ENCODE peak calls at places on chromosomes 3 and 15, in ten cellular contexts. B is transverse colon, Y is ovary, Q is HepG2, G is stomach, Z is SK-N-SH, M is GM12878, T is tibial nerve, L is K562, X is sigmoid colon. S is an unnamed sample. For H3K36me3, the result is how much of the 10 kb centered on the place peaks cover.

GRCh38 chr3:109432833-109433232 is 95.5 kb upstream of the DPPA4 start:
- DNase-seq in B (no peak), Y (no peak), Q (no peak), G (no peak), Z (no peak), M (no peak), T (no peak), L (no peak), X (no peak), S (no peak)

GRCh38 chr3:8458235-8458634 is 43.4 kb upstream of the LMCD1 start:
- DNase-seq in B (no peak), Y (no peak), Q (no peak), G (no peak), Z (no peak), M (no peak), T (no peak), L (no peak), X (no peak), S (no peak)

GRCh38 chr15:25543156-25543555 is 104.3 kb upstream of the UBE3A start:
- DNase-seq in B (peak), Y (no peak), Q (no peak), G (no peak), Z (peak), M (no peak), T (peak), L (no peak), X (peak), S (no peak)

GRCh38 chr15:89932880-89933279 is 20.1 kb upstream of the ARPIN start:
- DNase-seq in B (no peak), Y (no peak), Q (no peak), G (no peak), Z (no peak), M (no peak), T (no peak), L (no peak), X (no peak), S (no peak)

GRCh38 chr3:74592359-74592758 is 22.1 kb downstream of the CNTN3 start:
- DNase-seq in B (no peak), Y (no peak), Q (no peak), G (no peak), Z (no peak), M (no peak), T (no peak), L (no peak), X (no peak), S (no peak)

GRCh38 chr3:151362798-151363197 is 21.8 kb downstream of the P2RY12 start:
- DNase-seq in B (no peak), Y (no peak), Q (no peak), G (no peak), Z (no peak), M (no peak), T (no peak), L (no peak), X (no peak), S (peak)

GRCh38 chr3:193053031-193053430 is 135.4 kb upstream of the MB21D2 start:
- DNase-seq in B (no peak), Y (no peak), Q (no peak), G (no peak), Z (no peak), M (no peak), T (no peak), L (no peak), X (no peak), S (no peak)

GRCh38 chr3:46670000-46670890 is 23.2 kb downstream of the ALS2CL start:
- DNase-seq in B (no peak), Y (no peak), Q (no peak), G (peak), Z (peak), M (no peak), T (no peak), L (no peak), X (no peak), S (no peak)

GRCh38 chr3:63961891-63962290 is 49.7 kb upstream of the SCAANT1 start:
- DNase-seq in B (no peak), Y (no peak), Q (peak), G (no peak), Z (peak), M (no peak), T (no peak), L (peak), X (no peak), S (no peak)

GRCh38 chr3:128464188-128464587 is 2.5 kb downstream of the DNAJB8 start:
- DNase-seq in B (no peak), Y (no peak), Q (no peak), G (no peak), Z (no peak), M (no peak), T (no peak), L (peak), X (no peak), S (no peak)

GRCh38 chr3:150765949-150766720 is 3.2 kb upstream of the SIAH2 start:
- DNase-seq in B (no peak), Y (no peak), Q (peak), G (no peak), Z (no peak), M (peak), T (no peak), L (peak), X (no peak), S (no peak)

GRCh38 chr3:76400141-76400540 is 614.8 kb upstream of the ZNF717 start:
- DNase-seq in B (no peak), Y (no peak), Q (no peak), G (no peak), Z (no peak), M (no peak), T (no peak), L (no peak), X (no peak), S (no peak)

GRCh38 chr3:141796436-141797166 is 33.4 kb downstream of the GRK7 start:
- DNase-seq in B (peak), Y (no peak), Q (no peak), G (no peak), Z (no peak), M (peak), T (peak), L (no peak), X (no peak), S (peak)

GRCh38 chr3:100540791-100541334 is 48.4 kb downstream of the TMEM45A start:
- DNase-seq in B (no peak), Y (no peak), Q (no peak), G (no peak), Z (no peak), M (no peak), T (no peak), L (no peak), X (no peak), S (no peak)

GRCh38 chr3:25789596-25790556 is at the start of gene OXSM:
- DNase-seq in B (peak), Y (peak), Q (peak), G (peak), Z (peak), M (peak), T (peak), L (peak), X (peak), S (peak)

GRCh38 chr3:192851821-192852352 is 65.8 kb downstream of the MB21D2 start:
- DNase-seq in B (peak), Y (no peak), Q (peak), G (peak), Z (peak), M (no peak), T (peak), L (no peak), X (peak), S (no peak)

GRCh38 chr3:13371100-13372075 is 48.7 kb downstream of the NUP210 start:
- DNase-seq in B (no peak), Y (no peak), Q (no peak), G (peak), Z (no peak), M (no peak), T (no peak), L (no peak), X (no peak), S (peak)

GRCh38 chr3:141940204-141940776 is 63.8 kb downstream of the ATP1B3 start:
- DNase-seq in B (peak), Y (no peak), Q (no peak), G (no peak), Z (peak), M (no peak), T (no peak), L (no peak), X (peak), S (no peak)

GRCh38 chr3:188387921-188388320 is 234.0 kb downstream of the LPP start:
- DNase-seq in B (no peak), Y (no peak), Q (no peak), G (no peak), Z (no peak), M (no peak), T (no peak), L (no peak), X (no peak), S (no peak)

GRCh38 chr3:137746808-137747207 is 17.3 kb upstream of the SOX14 start:
- DNase-seq in B (no peak), Y (no peak), Q (no peak), G (no peak), Z (no peak), M (no peak), T (no peak), L (no peak), X (no peak), S (no peak)

GRCh38 chr3:6062226-6063187 is 798.4 kb upstream of the GRM7 start:
- DNase-seq in B (no peak), Y (no peak), Q (no peak), G (no peak), Z (peak), M (no peak), T (no peak), L (no peak), X (no peak), S (no peak)

GRCh38 chr15:101171954-101172353 is 79.9 kb downstream of the CHSY1 start:
- DNase-seq in B (no peak), Y (no peak), Q (no peak), G (no peak), Z (peak), M (no peak), T (no peak), L (no peak), X (peak), S (peak)

GRCh38 chr3:8443829-8444791 is 57.5 kb upstream of the LMCD1 start:
- DNase-seq in B (peak), Y (peak), Q (peak), G (peak), Z (peak), M (no peak), T (peak), L (no peak), X (peak), S (peak)

GRCh38 chr15:55742927-55743614 is at the start of gene PRTG:
- DNase-seq in B (peak), Y (peak), Q (peak), G (peak), Z (peak), M (no peak), T (peak), L (peak), X (peak), S (peak)

GRCh38 chr15:73617910-73618309 is 15.3 kb downstream of the NPTN start:
- DNase-seq in B (no peak), Y (no peak), Q (no peak), G (no peak), Z (no peak), M (no peak), T (no peak), L (no peak), X (no peak), S (no peak)
- H3K4me3 ChIP-seq in B (no peak), Y (no peak), Q (no peak), G (no peak), Z (no peak), M (no peak), T (no peak), L (no peak), X (no peak), S (no peak)

GRCh38 chr3:149020196-149020838 is 29.0 kb downstream of the GYG1 start:
- DNase-seq in B (no peak), Y (no peak), Q (no peak), G (no peak), Z (no peak), M (no peak), T (no peak), L (no peak), X (no peak), S (no peak)

GRCh38 chr3:149018247-149018646 is 26.9 kb downstream of the GYG1 start:
- DNase-seq in B (no peak), Y (no peak), Q (peak), G (no peak), Z (no peak), M (no peak), T (no peak), L (no peak), X (no peak), S (no peak)

GRCh38 chr3:149021830-149022229 is 30.5 kb downstream of the GYG1 start:
- DNase-seq in B (no peak), Y (no peak), Q (no peak), G (no peak), Z (no peak), M (no peak), T (no peak), L (no peak), X (no peak), S (no peak)

GRCh38 chr3:149020839-149021252 is 29.5 kb downstream of the GYG1 start:
- DNase-seq in B (no peak), Y (no peak), Q (no peak), G (no peak), Z (no peak), M (no peak), T (no peak), L (no peak), X (no peak), S (no peak)

GRCh38 chr3:149019581-149019980 is 28.2 kb downstream of the GYG1 start:
- DNase-seq in B (no peak), Y (no peak), Q (no peak), G (no peak), Z (no peak), M (no peak), T (no peak), L (no peak), X (no peak), S (no peak)
- H3K36me3 ChIP-seq in B (under half), Y (under half), Q (under half), G (under half), Z (under half), M (under half), T (half or more), L (under half), X (under half), S (under half)

DNA sequence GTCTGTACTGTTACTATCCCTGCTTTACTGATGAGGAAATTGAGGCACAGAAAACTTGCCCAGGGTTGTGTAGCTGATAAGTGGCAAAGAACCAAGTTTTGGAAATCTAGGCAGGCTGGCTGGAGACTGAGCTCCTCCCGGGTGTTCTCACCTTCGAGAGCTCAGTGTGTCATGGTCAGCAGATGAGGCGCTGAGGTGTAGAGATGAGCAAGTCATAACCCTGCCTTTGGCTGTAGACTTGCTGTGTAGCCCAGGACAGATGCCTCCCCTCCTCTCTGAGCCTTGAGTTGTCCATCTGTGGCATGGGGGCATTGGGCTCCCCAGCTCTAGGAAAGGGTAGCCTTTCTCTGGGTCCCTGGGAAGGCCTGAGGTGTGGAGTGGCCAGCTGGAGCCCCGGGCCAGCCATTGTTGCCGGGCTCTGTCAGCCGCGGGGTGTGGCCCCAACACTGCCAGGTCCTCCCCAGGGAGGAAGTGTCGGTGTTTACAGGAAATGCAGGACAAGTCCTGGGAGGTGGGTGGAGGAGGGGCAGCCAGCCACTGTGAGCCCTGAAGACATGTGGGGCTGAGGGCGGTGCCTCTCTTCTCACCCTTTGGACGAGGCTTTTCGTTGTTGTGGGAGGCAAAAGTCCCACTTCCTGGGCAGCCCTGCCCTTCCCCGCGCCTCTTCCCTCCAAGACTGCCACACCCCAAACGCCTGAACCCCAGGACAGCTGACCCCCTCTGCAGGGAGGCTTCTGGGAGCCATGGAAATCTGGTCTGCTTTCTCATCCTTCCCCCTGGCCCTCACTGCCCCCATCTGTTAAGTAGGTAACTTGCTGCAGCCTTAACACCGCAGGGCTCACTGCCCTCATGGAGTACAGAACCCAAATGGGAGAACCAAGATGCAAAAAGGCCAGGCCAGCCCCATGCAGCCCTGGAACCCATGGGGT is 29.1 kb downstream of the FGD5 start:
- DNase-seq in B (peak), Y (no peak), Q (no peak), G (peak), Z (no peak), M (no peak), T (no peak), L (peak), X (peak), S (peak)
- TF ChIP-seq EP300 in B (no peak), Y (no peak), Q (no peak), G (no peak), Z (no peak), M (no peak), T (peak), L (no peak), X (no peak), S (no peak)

GRCh38 chr3:58427661-58428361 is 5.8 kb downstream of the PDHB start:
- DNase-seq in B (no peak), Y (no peak), Q (no peak), G (no peak), Z (no peak), M (no peak), T (no peak), L (no peak), X (no peak), S (no peak)
- H3K4me3 ChIP-seq in B (no peak), Y (no peak), Q (no peak), G (no peak), Z (no peak), M (no peak), T (no peak), L (no peak), X (no peak), S (no peak)

GRCh38 chr3:161342629-161343028 is 28.7 kb downstream of the SPTSSB start:
- DNase-seq in B (no peak), Y (no peak), Q (no peak), G (no peak), Z (no peak), M (no peak), T (no peak), L (no peak), X (no peak), S (no peak)

GRCh38 chr3:161347726-161348125 is 23.6 kb downstream of the SPTSSB start:
- DNase-seq in B (no peak), Y (no peak), Q (no peak), G (no peak), Z (no peak), M (no peak), T (no peak), L (no peak), X (no peak), S (no peak)

GRCh38 chr3:161343540-161343939 is 27.8 kb downstream of the SPTSSB start:
- DNase-seq in B (no peak), Y (no peak), Q (peak), G (no peak), Z (no peak), M (no peak), T (no peak), L (no peak), X (no peak), S (no peak)

GRCh38 chr3:161343986-161344385 is 27.3 kb downstream of the SPTSSB start:
- DNase-seq in B (no peak), Y (no peak), Q (no peak), G (no peak), Z (no peak), M (no peak), T (no peak), L (no peak), X (no peak), S (no peak)

GRCh38 chr3:161345023-161345422 is 26.3 kb downstream of the SPTSSB start:
- DNase-seq in B (no peak), Y (no peak), Q (no peak), G (no peak), Z (no peak), M (no peak), T (no peak), L (no peak), X (no peak), S (no peak)
- H3K36me3 ChIP-seq in B (under half), Y (under half), Q (under half), G (under half), Z (under half), M (under half), T (under half), L (under half), X (under half), S (under half)

GRCh38 chr3:45033799-45034198 is 7.7 kb downstream of the CLEC3B start:
- DNase-seq in B (no peak), Y (no peak), Q (no peak), G (no peak), Z (no peak), M (no peak), T (no peak), L (no peak), X (no peak), S (peak)

GRCh38 chr3:45038096-45038455 is 12.0 kb downstream of the CLEC3B start:
- DNase-seq in B (no peak), Y (no peak), Q (no peak), G (no peak), Z (no peak), M (no peak), T (no peak), L (no peak), X (no peak), S (no peak)

GRCh38 chr3:45032113-45032512 is 6.0 kb downstream of the CLEC3B start:
- DNase-seq in B (no peak), Y (no peak), Q (no peak), G (no peak), Z (no peak), M (no peak), T (no peak), L (no peak), X (no peak), S (no peak)

GRCh38 chr3:45034612-45035252 is 8.6 kb downstream of the CLEC3B start:
- DNase-seq in B (peak), Y (no peak), Q (no peak), G (peak), Z (no peak), M (no peak), T (no peak), L (no peak), X (peak), S (peak)

DNA sequence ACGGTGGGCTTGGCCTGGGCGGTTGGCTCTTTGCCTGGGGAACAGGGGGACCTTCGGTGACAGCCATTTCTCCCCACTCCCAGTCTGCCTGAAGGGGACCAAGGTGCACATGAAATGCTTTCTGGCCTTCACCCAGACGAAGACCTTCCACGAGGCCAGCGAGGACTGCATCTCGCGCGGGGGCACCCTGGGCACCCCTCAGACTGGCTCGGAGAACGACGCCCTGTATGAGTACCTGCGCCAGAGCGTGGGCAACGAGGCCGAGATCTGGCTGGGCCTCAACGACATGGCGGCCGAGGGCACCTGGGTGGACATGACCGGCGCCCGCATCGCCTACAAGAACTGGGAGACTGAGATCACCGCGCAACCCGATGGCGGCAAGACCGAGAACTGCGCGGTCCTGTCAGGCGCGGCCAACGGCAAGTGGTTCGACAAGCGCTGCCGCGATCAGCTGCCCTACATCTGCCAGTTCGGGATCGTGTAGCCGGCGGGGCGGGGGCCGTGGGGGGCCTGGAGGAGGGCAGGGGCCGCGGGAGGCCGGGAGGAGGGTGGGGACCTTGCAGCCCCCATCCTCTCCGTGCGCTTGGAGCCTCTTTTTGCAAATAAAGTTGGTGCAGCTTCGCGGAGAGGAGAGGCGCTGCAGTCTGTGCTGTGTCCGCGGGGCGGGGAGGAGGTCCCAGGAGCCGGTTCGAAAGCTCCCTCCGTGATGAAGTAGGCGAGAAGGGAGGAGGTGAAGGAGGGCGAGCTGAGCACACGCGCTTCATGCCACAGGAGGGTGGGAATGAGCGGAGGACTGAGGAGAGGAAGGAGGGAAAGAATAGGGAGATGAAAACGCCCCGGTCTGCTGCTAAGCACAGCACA is 9.6 kb downstream of the CLEC3B start:
- DNase-seq in B (no peak), Y (peak), Q (no peak), G (no peak), Z (peak), M (no peak), T (no peak), L (no peak), X (peak), S (peak)
- TF ChIP-seq EP300 in B (no peak), Y (no peak), Q (no peak), G (no peak), Z (no peak), M (no peak), T (no peak), L (no peak), X (no peak), S (no peak)